ENCODE peak calls at places on chromosomes 16 and 17, in nine cellular contexts. I, R, Z, S, K, W, H, D and Q are unnamed samples. For H3K4me1 and H3K9me3, the result is how much of the 10 kb centered on the place peaks cover.

GRCh38 chr16:19179890-19180490 is 11.9 kb downstream of the SYT17 start:
- DNase-seq in W (peak), I (peak), Z (no peak), R (no peak), H (peak), S (peak), D (peak), K (no peak), Q (no peak)

GRCh38 chr17:39641883-39642282 is 4.9 kb downstream of the STARD3 start:
- DNase-seq in S (no peak), Z (no peak), R (no peak), D (no peak), H (no peak), W (no peak), I (no peak), K (no peak), Q (no peak)

GRCh38 chr16:44655-45054 is 8.8 kb downstream of the POLR3K start:
- DNase-seq in K (no peak), R (no peak), S (no peak), H (no peak), W (no peak), Z (no peak), I (no peak), D (no peak), Q (no peak)

GRCh38 chr16:64416232-64417010 is 705.4 kb downstream of the CDH11 start:
- DNase-seq in Z (no peak), R (no peak), W (no peak), I (no peak), S (no peak), D (no peak), H (no peak), K (no peak), Q (no peak)

GRCh38 chr17:74332017-74332650 is 6.1 kb downstream of the KIF19 start:
- DNase-seq in H (no peak), Z (no peak), I (no peak), S (no peak), K (no peak), W (no peak), D (no peak), R (no peak), Q (no peak)

GRCh38 chr16:19601083-19601976 is 45.8 kb downstream of the VPS35L start:
- DNase-seq in H (peak), D (no peak), K (no peak), R (peak), I (no peak), W (peak), S (no peak), Z (no peak), Q (no peak)

GRCh38 chr17:386145-386876 is 33.7 kb upstream of the RPH3AL start:
- DNase-seq in K (no peak), W (peak), S (peak), I (peak), R (peak), D (peak), Z (no peak), H (peak), Q (peak)

GRCh38 chr16:30662449-30662848 is 4.2 kb downstream of the FBRS start:
- DNase-seq in I (no peak), K (no peak), Z (no peak), S (no peak), W (no peak), R (no peak), D (no peak), H (no peak), Q (no peak)

GRCh38 chr17:21166599-21167265 is 40.0 kb downstream of the DHRS7B start:
- DNase-seq in H (no peak), D (no peak), W (no peak), K (no peak), S (no peak), Z (no peak), I (no peak), R (no peak), Q (no peak)

GRCh38 chr17:69267219-69267618 is 38.6 kb upstream of the ABCA10 start:
- DNase-seq in R (no peak), S (no peak), H (no peak), K (no peak), Z (no peak), I (no peak), W (no peak), D (no peak), Q (no peak)

GRCh38 chr17:14302421-14303099 is 1.7 kb downstream of the HS3ST3B1 start:
- DNase-seq in D (peak), K (no peak), R (peak), W (peak), Z (peak), H (peak), I (peak), S (peak), Q (peak)

GRCh38 chr17:17144061-17144460 is 62.1 kb downstream of the PLD6 start:
- DNase-seq in H (no peak), Z (no peak), D (no peak), W (no peak), I (no peak), S (no peak), R (no peak), K (no peak), Q (no peak)

GRCh38 chr16:1159973-1160772 is 7.3 kb downstream of the CACNA1H start:
- DNase-seq in D (no peak), W (no peak), S (peak), Z (no peak), R (no peak), H (peak), K (no peak), I (no peak), Q (peak)

GRCh38 chr17:60442271-60443201 is 20.2 kb downstream of the CHCT1 start:
- DNase-seq in S (no peak), D (no peak), I (no peak), H (no peak), K (no peak), Z (no peak), R (no peak), W (no peak), Q (no peak)

GRCh38 chr17:8649157-8650118 is 18.9 kb upstream of the MYH10 start:
- DNase-seq in Z (no peak), R (no peak), H (no peak), S (no peak), W (no peak), I (peak), K (peak), D (no peak), Q (no peak)

GRCh38 chr17:73801455-73802100 is 157.3 kb upstream of the SDK2 start:
- DNase-seq in I (no peak), W (no peak), K (no peak), H (no peak), Z (no peak), R (no peak), S (no peak), D (no peak), Q (peak)

GRCh38 chr17:78022425-78022824 is 63.9 kb downstream of the TNRC6C start:
- DNase-seq in W (no peak), K (no peak), D (no peak), H (no peak), S (no peak), I (no peak), R (no peak), Z (no peak), Q (no peak)

GRCh38 chr16:25966172-25967097 is 274.7 kb downstream of the HS3ST4 start:
- DNase-seq in Z (no peak), H (no peak), D (no peak), W (no peak), K (no peak), S (no peak), I (no peak), R (no peak), Q (no peak)

GRCh38 chr16:49868164-49868668 is 12.3 kb upstream of the ZNF423 start:
- DNase-seq in I (no peak), S (no peak), D (no peak), R (no peak), Z (no peak), K (no peak), H (no peak), W (no peak), Q (no peak)

GRCh38 chr16:4293822-4294457 is 21.1 kb upstream of the TFAP4 start:
- DNase-seq in K (no peak), H (no peak), R (no peak), I (peak), S (peak), D (peak), Z (no peak), W (no peak), Q (no peak)

GRCh38 chr16:79372504-79373184 is 227.9 kb downstream of the MAF start:
- DNase-seq in H (no peak), I (no peak), W (no peak), S (no peak), D (peak), R (peak), Z (no peak), K (no peak), Q (no peak)

GRCh38 chr17:77445030-77445907 is 304.5 kb downstream of the SEC14L1 start:
- DNase-seq in I (no peak), S (no peak), W (no peak), R (peak), Z (no peak), K (no peak), H (no peak), D (no peak), Q (no peak)

GRCh38 chr17:49646391-49647255 is 31.3 kb downstream of the SPOP start:
- DNase-seq in I (no peak), D (peak), W (no peak), K (no peak), R (no peak), H (no peak), Z (no peak), S (no peak), Q (no peak)

GRCh38 chr17:50101346-50102163 is 6.4 kb downstream of the PDK2 start:
- DNase-seq in K (no peak), Z (no peak), D (no peak), S (peak), I (no peak), R (no peak), H (peak), W (no peak), Q (peak)

GRCh38 chr17:43734376-43734775 is 24.2 kb downstream of the SOST start:
- DNase-seq in R (no peak), Z (no peak), D (no peak), I (no peak), W (no peak), H (no peak), K (no peak), S (no peak), Q (no peak)

GRCh38 chr17:56926704-56927103 is 12.9 kb upstream of the TRIM25 start:
- DNase-seq in Z (no peak), K (no peak), S (no peak), I (no peak), R (no peak), W (no peak), D (no peak), H (no peak), Q (no peak)
- H3K27ac ChIP-seq in Z (no peak), K (no peak), S (no peak), I (no peak), R (no peak), W (no peak), D (no peak), H (no peak), Q (no peak)

DNA sequence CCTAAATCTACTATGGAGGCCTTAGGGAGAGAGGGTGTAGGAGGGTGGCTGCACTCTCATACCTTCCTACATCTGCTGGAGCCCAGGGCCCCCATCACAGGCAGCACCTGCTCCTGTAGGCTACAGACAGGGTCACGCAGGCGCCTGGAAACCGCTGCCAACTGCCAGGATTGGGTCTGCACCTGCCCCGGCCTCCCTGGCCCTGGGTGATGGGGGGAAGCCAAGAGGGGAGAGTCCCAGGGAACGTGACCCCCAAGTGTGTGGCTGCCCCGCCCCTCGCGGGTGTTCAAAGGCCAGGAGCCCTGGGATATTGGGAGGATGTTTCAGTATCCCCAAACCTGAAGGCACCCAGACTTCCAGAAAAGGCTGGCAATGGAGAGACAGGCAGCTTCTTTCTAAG is 5.6 kb upstream of the TEX19 start:
- DNase-seq in K (no peak), S (no peak), I (no peak), R (no peak), W (no peak), D (no peak), Z (no peak), H (no peak), Q (no peak)
- H3K4me1 ChIP-seq in K (under half), S (under half), I (under half), R (under half), W (under half), D (under half), Z (under half), H (under half), Q (under half)

GRCh38 chr17:35337364-35337763 is 36.1 kb downstream of the SLFN11 start:
- DNase-seq in Z (no peak), H (no peak), R (no peak), D (no peak), S (no peak), I (no peak), K (no peak), W (no peak), Q (no peak)
- H3K9me3 ChIP-seq in Z (under half), H (under half), R (under half), D (under half), S (under half), I (under half), K (under half), W (under half), Q (under half)

DNA sequence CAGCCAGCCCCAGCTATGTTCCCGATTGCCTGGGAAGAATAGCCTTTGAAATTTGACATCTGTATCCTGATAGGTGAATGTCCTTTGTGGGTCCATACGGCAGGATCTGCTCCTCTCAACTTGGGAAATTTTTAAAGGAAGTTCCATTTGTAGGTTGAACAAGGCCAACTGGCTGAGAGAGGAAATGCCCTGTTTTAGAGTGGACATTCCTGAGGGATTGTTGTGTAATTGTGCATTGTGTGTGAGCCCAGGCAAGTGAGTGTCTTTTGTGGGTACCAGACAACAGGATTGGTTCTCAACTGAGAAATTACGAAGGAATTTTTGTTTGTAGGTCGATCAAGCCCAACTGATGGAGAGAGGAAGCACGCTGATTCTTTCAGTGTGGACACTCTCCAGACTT is 2.6 kb upstream of the CPHXL2 start:
- DNase-seq in H (no peak), I (no peak), Z (no peak), D (no peak), W (no peak), K (no peak), R (no peak), S (no peak), Q (no peak)
- H3K27ac ChIP-seq in H (no peak), I (no peak), Z (no peak), D (no peak), W (no peak), K (no peak), R (no peak), S (peak), Q (no peak)

GRCh38 chr17:81418710-81419332 is 23.6 kb downstream of the BAHCC1 start:
- DNase-seq in I (no peak), D (no peak), S (no peak), K (no peak), H (no peak), R (no peak), W (no peak), Z (no peak), Q (no peak)

GRCh38 chr17:81422776-81423697 is 27.8 kb downstream of the BAHCC1 start:
- DNase-seq in Z (no peak), H (peak), D (peak), S (peak), R (no peak), K (peak), W (no peak), I (peak), Q (no peak)

GRCh38 chr17:81419886-81420768 is 24.9 kb downstream of the BAHCC1 start:
- DNase-seq in R (no peak), H (no peak), S (peak), K (no peak), W (no peak), Z (no peak), I (no peak), D (no peak), Q (no peak)

GRCh38 chr17:81419333-81419885 is 24.2 kb downstream of the BAHCC1 start:
- DNase-seq in H (peak), R (no peak), K (peak), D (peak), S (peak), Z (peak), I (peak), W (no peak), Q (peak)

DNA sequence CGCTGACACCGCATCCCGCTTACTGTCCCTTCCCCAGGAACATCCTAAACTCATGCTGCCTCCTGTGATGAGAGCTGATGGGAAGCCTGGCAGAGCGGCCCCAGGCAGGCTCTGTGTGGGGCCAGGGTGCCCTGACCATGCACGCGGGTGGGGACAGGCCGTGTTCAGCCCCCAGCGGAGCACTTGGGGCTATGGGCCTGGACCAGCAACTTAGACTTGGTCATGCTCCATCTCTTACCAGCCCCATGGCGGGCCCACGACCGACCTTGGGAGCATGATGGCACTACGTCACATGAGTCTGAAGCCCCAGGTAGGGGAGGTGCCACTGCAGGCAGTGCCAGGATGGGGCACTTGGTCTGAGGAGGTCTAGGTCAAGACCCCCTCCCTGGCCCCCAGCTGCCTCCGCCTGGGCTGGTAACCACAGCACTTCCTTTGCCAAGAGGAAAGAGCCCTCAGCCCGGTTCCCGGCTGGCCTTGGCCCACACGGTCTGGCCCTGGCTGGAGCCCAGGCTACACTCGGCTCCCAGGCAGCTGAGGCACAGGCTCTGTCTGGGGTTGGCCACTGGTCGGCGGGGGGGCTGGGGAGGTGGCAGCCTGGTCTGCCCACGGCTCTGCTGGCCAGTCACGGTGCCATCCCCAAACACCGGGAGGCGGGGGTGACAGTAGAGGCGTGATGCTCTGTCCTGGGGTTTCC is 25.7 kb downstream of the BAHCC1 start:
- DNase-seq in R (no peak), I (peak), K (no peak), H (peak), D (no peak), W (no peak), S (peak), Z (no peak), Q (no peak)
- H3K4me1 ChIP-seq in R (under half), I (under half), K (half or more), H (half or more), D (under half), W (under half), S (half or more), Z (half or more), Q (under half)

GRCh38 chr17:22268214-22268911 is 576.0 kb downstream of the KCNJ18 start:
- DNase-seq in H (no peak), K (no peak), R (no peak), D (no peak), W (no peak), S (no peak), I (peak), Z (no peak), Q (peak)

GRCh38 chr17:22270381-22270780 is 578.1 kb downstream of the KCNJ18 start:
- DNase-seq in I (peak), Z (no peak), H (no peak), W (no peak), R (no peak), K (no peak), D (no peak), S (no peak), Q (no peak)

GRCh38 chr17:22267019-22267418 is 574.7 kb downstream of the KCNJ18 start:
- DNase-seq in D (no peak), S (no peak), W (no peak), I (peak), R (no peak), Z (no peak), H (no peak), K (no peak), Q (no peak)

GRCh38 chr17:22266231-22266630 is 573.9 kb downstream of the KCNJ18 start:
- DNase-seq in S (no peak), I (peak), K (no peak), R (no peak), D (no peak), Z (no peak), H (no peak), W (no peak), Q (no peak)

GRCh38 chr17:22268912-22269220 is 576.5 kb downstream of the KCNJ18 start:
- DNase-seq in D (no peak), I (no peak), R (no peak), W (no peak), S (no peak), H (no peak), K (no peak), Z (no peak), Q (no peak)
- H3K9me3 ChIP-seq in D (under half), I (under half), R (under half), W (under half), S (under half), H (under half), K (under half), Z (under half), Q (under half)

DNA sequence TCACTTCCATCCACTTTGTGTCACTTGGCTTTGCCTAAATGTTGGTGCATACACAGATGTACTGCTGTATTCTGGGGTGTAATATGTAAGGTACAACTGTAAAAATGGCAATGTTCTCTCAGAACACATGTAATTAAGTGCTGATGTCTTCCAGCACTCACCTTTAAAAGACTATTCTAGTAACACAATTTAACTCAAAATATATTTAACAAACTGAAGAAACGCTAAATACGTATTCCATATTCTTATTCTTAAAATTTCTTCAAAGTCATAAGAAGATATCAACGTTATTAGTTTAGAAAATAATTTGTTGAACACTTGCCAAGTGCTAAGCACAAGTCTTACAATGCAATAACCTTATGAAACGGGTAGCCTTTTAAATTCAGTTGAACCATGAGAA is 3.6 kb downstream of the CMC2 start:
- DNase-seq in I (no peak), W (no peak), S (no peak), R (no peak), D (no peak), K (no peak), H (no peak), Z (no peak), Q (no peak)
- H3K27ac ChIP-seq in I (no peak), W (no peak), S (peak), R (no peak), D (peak), K (no peak), H (no peak), Z (no peak), Q (no peak)

GRCh38 chr17:45090711-45091110 is 29.6 kb downstream of the NMT1 start:
- DNase-seq in D (no peak), W (no peak), S (no peak), K (no peak), Z (no peak), I (no peak), H (no peak), R (no peak), Q (no peak)
- H3K4me1 ChIP-seq in D (under half), W (under half), S (half or more), K (under half), Z (half or more), I (under half), H (under half), R (under half), Q (half or more)

GRCh38 chr17:3738562-3739295 is 15.0 kb downstream of the HASPIN start:
- DNase-seq in K (no peak), Z (no peak), D (peak), H (peak), R (peak), W (no peak), I (no peak), S (no peak), Q (peak)

GRCh38 chr17:3744032-3744431 is 20.3 kb downstream of the HASPIN start:
- DNase-seq in I (no peak), K (no peak), D (no peak), Z (no peak), H (no peak), S (no peak), R (no peak), W (no peak), Q (no peak)

GRCh38 chr17:3735515-3735914 is 11.8 kb downstream of the HASPIN start:
- DNase-seq in H (no peak), S (no peak), I (no peak), W (no peak), R (no peak), Z (no peak), D (no peak), K (no peak), Q (no peak)

GRCh38 chr17:3740611-3741073 is 16.9 kb downstream of the HASPIN start:
- DNase-seq in I (no peak), D (no peak), K (no peak), Z (no peak), W (no peak), H (no peak), R (peak), S (no peak), Q (no peak)

GRCh38 chr17:3739422-3740124 is 15.9 kb downstream of the HASPIN start:
- DNase-seq in W (no peak), I (no peak), H (no peak), K (no peak), Z (no peak), S (no peak), D (no peak), R (no peak), Q (no peak)
- H3K9me3 ChIP-seq in W (under half), I (under half), H (under half), K (under half), Z (under half), S (under half), D (under half), R (under half), Q (under half)